ENCODE peak calls at places on chromosomes 1 and 21, in nine cellular contexts. X, R, B, L, H, S, A, K and N are unnamed samples.

GRCh38 chr1:233672732-233673131 is 58.8 kb downstream of the KCNK1 start:
- DNase-seq in X (no peak), R (no peak), B (no peak), L (no peak), H (no peak), S (no peak), A (no peak), K (no peak), N (no peak)

GRCh38 chr1:20551945-20552727 is at the start of gene FAM43B:
- DNase-seq in X (no peak), R (peak), B (no peak), L (peak), H (no peak), S (no peak), A (peak), K (peak), N (no peak)

GRCh38 chr1:156627313-156627880 is 8.2 kb downstream of the HAPLN2 start:
- DNase-seq in X (peak), R (peak), B (peak), L (peak), H (peak), S (peak), A (no peak), K (peak), N (no peak)

GRCh38 chr1:111585461-111586100 is 34.0 kb upstream of the RAP1A start:
- DNase-seq in X (no peak), R (no peak), B (no peak), L (no peak), H (no peak), S (no peak), A (no peak), K (no peak), N (no peak)

GRCh38 chr1:1250828-1251284 is 4.3 kb upstream of the C1QTNF12 start:
- DNase-seq in X (no peak), R (no peak), B (no peak), L (no peak), H (no peak), S (peak), A (no peak), K (no peak), N (no peak)

GRCh38 chr1:1092149-1092855 is 18.2 kb upstream of the RNF223 start:
- DNase-seq in X (no peak), R (no peak), B (no peak), L (no peak), H (no peak), S (no peak), A (no peak), K (no peak), N (peak)

GRCh38 chr1:53606197-53607095 is 132.5 kb downstream of the GLIS1 start:
- DNase-seq in X (no peak), R (no peak), B (no peak), L (no peak), H (no peak), S (no peak), A (no peak), K (peak), N (no peak)

GRCh38 chr1:204746838-204747442 is 61.4 kb upstream of the LRRN2 start:
- DNase-seq in X (peak), R (peak), B (peak), L (peak), H (peak), S (no peak), A (no peak), K (peak), N (peak)

GRCh38 chr1:31683997-31684396 is 19.8 kb downstream of the COL16A1 start:
- DNase-seq in X (no peak), R (peak), B (peak), L (no peak), H (no peak), S (no peak), A (no peak), K (peak), N (no peak)

GRCh38 chr21:29221259-29221744 is 77.4 kb upstream of the BACH1 start:
- DNase-seq in X (peak), R (no peak), B (no peak), L (peak), H (peak), S (no peak), A (no peak), K (no peak), N (no peak)

GRCh38 chr1:61192666-61193325 is 110.4 kb downstream of the NFIA start:
- DNase-seq in X (no peak), R (no peak), B (no peak), L (peak), H (no peak), S (no peak), A (no peak), K (no peak), N (no peak)

GRCh38 chr1:238690415-238690814 is 696.0 kb upstream of the CHRM3 start:
- DNase-seq in X (no peak), R (no peak), B (no peak), L (peak), H (peak), S (no peak), A (no peak), K (no peak), N (no peak)

GRCh38 chr1:11753555-11754208 is 8.3 kb upstream of the C1orf167 start:
- DNase-seq in X (peak), R (no peak), B (no peak), L (peak), H (peak), S (no peak), A (no peak), K (peak), N (no peak)

GRCh38 chr1:229574679-229575442 is 16.4 kb upstream of the ABCB10 start:
- DNase-seq in X (no peak), R (no peak), B (no peak), L (no peak), H (no peak), S (no peak), A (no peak), K (no peak), N (no peak)

GRCh38 chr1:96865731-96866684 is 144.4 kb downstream of the PTBP2 start:
- DNase-seq in X (peak), R (no peak), B (no peak), L (peak), H (peak), S (no peak), A (no peak), K (no peak), N (no peak)

GRCh38 chr1:234731371-234732085 is 121.5 kb upstream of the IRF2BP2 start:
- DNase-seq in X (peak), R (no peak), B (no peak), L (no peak), H (peak), S (no peak), A (no peak), K (no peak), N (no peak)

DNA sequence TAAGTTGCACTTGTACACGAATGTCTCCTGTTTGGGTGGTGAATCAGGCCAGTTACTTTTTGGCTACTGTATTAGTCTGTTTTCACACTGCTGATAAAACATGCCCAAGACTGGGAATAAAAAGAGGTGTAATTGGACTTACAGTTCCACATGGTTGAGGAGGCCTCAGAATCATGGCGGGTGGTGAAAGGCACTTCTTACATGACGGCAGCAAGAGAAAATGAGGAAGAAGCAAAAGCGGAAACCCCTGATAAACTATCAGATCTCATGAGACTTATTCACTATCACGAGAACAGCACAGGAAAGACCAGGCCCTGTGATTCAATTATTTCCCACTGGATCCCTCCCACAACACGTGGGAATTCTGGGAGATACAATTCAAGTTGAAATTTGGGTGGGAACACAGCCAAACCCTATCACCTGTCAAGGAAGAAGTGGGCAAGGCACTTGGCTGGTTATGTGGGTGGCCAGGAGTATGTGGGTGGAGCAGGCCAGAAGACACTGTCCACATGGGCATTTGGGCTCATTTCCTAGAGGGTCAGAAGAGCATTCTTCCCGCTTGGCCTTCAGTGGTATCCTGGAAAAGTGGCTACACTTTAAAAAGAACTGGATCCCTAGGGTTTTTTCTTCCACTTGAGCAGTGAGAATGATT is 228.8 kb downstream of the HHAT start:
- DNase-seq in X (no peak), R (no peak), B (no peak), L (no peak), H (no peak), S (no peak), A (no peak), K (no peak), N (no peak)
- TF ChIP-seq CTCF in X (no peak), R (no peak), B (no peak), L (no peak), H (no peak), S (no peak), A (no peak), K (no peak), N (no peak)

DNA sequence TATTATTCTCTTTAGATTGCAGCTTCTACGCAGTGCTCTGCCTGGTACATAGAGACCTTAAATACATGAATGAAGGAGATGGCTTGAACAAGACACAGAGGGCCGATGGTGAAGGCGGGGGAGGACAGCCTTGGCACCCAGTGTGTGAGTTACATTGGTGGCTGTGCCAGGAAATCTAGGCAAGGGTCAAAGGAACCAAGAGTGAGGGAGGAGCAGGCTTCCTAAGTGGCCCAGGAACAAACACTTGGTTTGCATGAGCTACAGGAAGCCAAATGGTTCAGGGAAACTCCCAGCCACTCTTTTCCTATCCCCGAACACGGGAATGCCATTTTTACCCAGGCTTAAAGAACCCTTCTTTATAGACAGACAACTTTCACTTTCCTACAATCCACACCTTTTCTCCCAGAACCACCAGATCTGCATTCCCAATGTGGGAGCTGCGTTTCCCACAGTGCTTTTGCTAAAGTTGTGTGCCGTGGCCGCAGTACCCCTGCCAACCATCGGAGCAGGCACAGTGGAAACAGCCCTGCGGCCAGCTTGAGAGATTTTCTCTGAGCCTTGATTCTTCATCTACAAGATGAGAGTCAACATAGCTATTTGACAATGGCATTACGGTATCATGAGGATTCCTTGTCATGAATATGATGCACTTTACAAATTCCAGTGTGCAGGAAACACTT is 3.5 kb upstream of the CLEC20A start:
- DNase-seq in X (no peak), R (peak), B (no peak), L (no peak), H (no peak), S (no peak), A (peak), K (peak), N (peak)
- TF ChIP-seq CTCF in X (peak), R (peak), B (no peak), L (no peak), H (peak), S (no peak), A (no peak), K (peak), N (no peak)

GRCh38 chr1:186487163-186487562 is 26.2 kb upstream of the PDC start:
- DNase-seq in X (no peak), R (no peak), B (no peak), L (no peak), H (peak), S (no peak), A (no peak), K (no peak), N (no peak)
- TF ChIP-seq CTCF in X (no peak), R (no peak), B (no peak), L (no peak), H (peak), S (no peak), A (no peak), K (no peak), N (no peak)

GRCh38 chr1:51168266-51168845 is 66.3 kb downstream of the C1orf185 start:
- DNase-seq in X (peak), R (no peak), B (peak), L (peak), H (no peak), S (no peak), A (no peak), K (no peak), N (no peak)
- TF ChIP-seq CTCF in X (no peak), R (no peak), B (no peak), L (no peak), H (no peak), S (no peak), A (no peak), K (no peak), N (no peak)

GRCh38 chr1:35564884-35565741 is 7.5 kb downstream of the NCDN start:
- DNase-seq in X (no peak), R (no peak), B (no peak), L (no peak), H (no peak), S (no peak), A (no peak), K (no peak), N (no peak)
- TF ChIP-seq CTCF in X (no peak), R (peak), B (no peak), L (no peak), H (no peak), S (peak), A (no peak), K (no peak), N (no peak)

DNA sequence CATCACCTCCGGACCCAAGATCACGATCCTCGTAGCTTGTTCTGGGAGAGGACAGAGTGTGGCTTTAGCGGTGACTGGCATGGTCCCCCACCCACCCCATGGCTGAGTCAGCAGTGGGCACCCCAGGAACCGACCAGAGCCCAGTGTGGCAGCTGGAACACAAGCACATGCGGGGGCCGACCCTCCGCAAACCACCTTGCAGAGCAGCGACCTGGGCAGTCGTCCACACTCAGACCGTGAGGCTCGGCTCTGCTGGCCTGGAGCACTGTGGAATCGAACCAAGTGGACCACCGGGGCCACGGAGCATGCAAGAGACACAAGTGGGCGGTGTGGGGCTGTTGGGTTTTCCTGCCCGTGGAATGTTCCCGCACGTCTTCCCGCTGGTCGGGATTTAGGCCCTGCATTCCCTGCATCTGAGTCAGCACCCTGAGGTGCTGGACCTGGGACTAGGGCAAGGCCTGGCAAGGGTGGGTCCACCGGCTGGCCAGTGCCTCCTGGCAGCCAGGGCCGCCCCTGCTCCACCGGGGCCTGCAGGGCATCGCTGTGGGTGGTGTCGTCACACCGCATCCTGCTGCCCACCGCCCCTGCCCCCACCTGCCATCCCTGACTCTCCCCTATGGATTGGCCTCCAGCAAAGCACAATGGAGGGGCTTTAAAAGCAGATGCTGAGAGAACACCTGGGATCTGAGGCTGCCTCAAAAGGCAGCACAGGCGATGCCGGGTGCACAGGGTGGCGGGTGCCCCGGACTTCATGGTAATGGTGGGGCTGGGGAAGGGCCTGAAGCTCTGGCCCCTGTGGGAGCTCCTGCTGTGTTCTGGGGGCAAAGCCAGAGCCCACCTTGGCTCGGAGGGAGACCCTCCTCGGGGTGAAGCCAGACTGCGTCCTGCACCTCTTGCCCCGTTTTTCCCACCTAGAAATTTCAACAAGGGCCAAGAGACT is 18.5 kb downstream of the MORN1 start:
- DNase-seq in X (no peak), R (no peak), B (no peak), L (no peak), H (no peak), S (no peak), A (no peak), K (no peak), N (no peak)
- TF ChIP-seq CTCF in X (no peak), R (no peak), B (no peak), L (no peak), H (no peak), S (no peak), A (no peak), K (no peak), N (no peak)

GRCh38 chr1:37808369-37809319 is 636 bp upstream of the YRDC start:
- DNase-seq in X (peak), R (peak), B (peak), L (peak), H (peak), S (no peak), A (peak), K (peak), N (peak)
- TF ChIP-seq CTCF in X (peak), R (no peak), B (no peak), L (peak), H (no peak), S (no peak), A (no peak), K (peak), N (no peak)

GRCh38 chr1:226362891-226363447 is 44.9 kb downstream of the PARP1 start:
- DNase-seq in X (no peak), R (no peak), B (no peak), L (no peak), H (no peak), S (no peak), A (no peak), K (no peak), N (no peak)

GRCh38 chr1:226365166-226365565 is 42.7 kb downstream of the PARP1 start:
- DNase-seq in X (no peak), R (no peak), B (no peak), L (no peak), H (no peak), S (no peak), A (no peak), K (no peak), N (no peak)

GRCh38 chr1:226365831-226366231 is 42.1 kb downstream of the PARP1 start:
- DNase-seq in X (peak), R (no peak), B (no peak), L (peak), H (peak), S (no peak), A (no peak), K (no peak), N (no peak)

GRCh38 chr1:226362346-226362745 is 45.5 kb downstream of the PARP1 start:
- DNase-seq in X (no peak), R (no peak), B (no peak), L (no peak), H (no peak), S (no peak), A (no peak), K (no peak), N (no peak)

GRCh38 chr1:226364129-226364899 is 43.6 kb downstream of the PARP1 start:
- DNase-seq in X (peak), R (no peak), B (no peak), L (peak), H (no peak), S (no peak), A (peak), K (no peak), N (no peak)
- TF ChIP-seq CTCF in X (no peak), R (no peak), B (no peak), L (no peak), H (no peak), S (no peak), A (no peak), K (peak), N (no peak)